ENCODE peak calls at places on chromosomes 4 and X, in five cellular contexts. One of them, this sample, is unnamed. For H3K4me1, the result is how much of the 10 kb centered on the place peaks cover.

GRCh38 chr4:81786063-81786763 is 314.5 kb upstream of the RASGEF1B start:
- DNase-seq in colonic mucosa: peak
- DNase-seq in endothelial cell of umbilical vein: peak
- DNase-seq in aorta: no peak
- DNase-seq in heart right ventricle: peak
- DNase-seq in this sample: no peak

GRCh38 chrX:154010330-154011087 is 9.2 kb downstream of the IRAK1 start:
- DNase-seq in heart right ventricle: no peak
- DNase-seq in aorta: peak
- DNase-seq in endothelial cell of umbilical vein: no peak
- DNase-seq in colonic mucosa: no peak
- DNase-seq in this sample: no peak

GRCh38 chrX:148960060-148960459 is 459.6 kb downstream of the AFF2 start:
- DNase-seq in heart right ventricle: no peak
- DNase-seq in endothelial cell of umbilical vein: peak
- DNase-seq in colonic mucosa: no peak
- DNase-seq in aorta: no peak
- DNase-seq in this sample: no peak

GRCh38 chr4:151573945-151574344 is 165.0 kb downstream of the FHIP1A start:
- DNase-seq in heart right ventricle: no peak
- DNase-seq in endothelial cell of umbilical vein: no peak
- DNase-seq in colonic mucosa: peak
- DNase-seq in aorta: no peak
- DNase-seq in this sample: no peak

GRCh38 chr4:75048208-75048879 is 115.4 kb downstream of the PARM1 start:
- DNase-seq in endothelial cell of umbilical vein: no peak
- DNase-seq in heart right ventricle: no peak
- DNase-seq in aorta: no peak
- DNase-seq in colonic mucosa: no peak
- DNase-seq in this sample: no peak

GRCh38 chr4:164579270-164579942 is 174.5 kb upstream of the SMIM31 start:
- DNase-seq in heart right ventricle: no peak
- DNase-seq in colonic mucosa: no peak
- DNase-seq in aorta: no peak
- DNase-seq in endothelial cell of umbilical vein: no peak
- DNase-seq in this sample: no peak

GRCh38 chrX:39559229-39559628 is 538.5 kb downstream of the BCOR start:
- DNase-seq in aorta: no peak
- DNase-seq in colonic mucosa: no peak
- DNase-seq in heart right ventricle: no peak
- DNase-seq in endothelial cell of umbilical vein: no peak
- DNase-seq in this sample: no peak

GRCh38 chrX:26352891-26353430 is 137.0 kb downstream of the MAGEB5 start:
- DNase-seq in aorta: no peak
- DNase-seq in heart right ventricle: no peak
- DNase-seq in colonic mucosa: no peak
- DNase-seq in endothelial cell of umbilical vein: no peak
- DNase-seq in this sample: no peak

GRCh38 chr4:70533211-70533610 is 14.8 kb downstream of the AMTN start:
- DNase-seq in aorta: no peak
- DNase-seq in endothelial cell of umbilical vein: no peak
- DNase-seq in heart right ventricle: no peak
- DNase-seq in colonic mucosa: no peak
- DNase-seq in this sample: no peak

GRCh38 chr4:8210631-8211030 is 11.5 kb downstream of the SH3TC1 start:
- DNase-seq in endothelial cell of umbilical vein: no peak
- DNase-seq in colonic mucosa: no peak
- DNase-seq in aorta: no peak
- DNase-seq in heart right ventricle: no peak
- DNase-seq in this sample: no peak

GRCh38 chr4:153497091-153497531 is 31.0 kb downstream of the TMEM131L start:
- DNase-seq in endothelial cell of umbilical vein: peak
- DNase-seq in colonic mucosa: no peak
- DNase-seq in heart right ventricle: no peak
- DNase-seq in aorta: no peak
- DNase-seq in this sample: no peak

DNA sequence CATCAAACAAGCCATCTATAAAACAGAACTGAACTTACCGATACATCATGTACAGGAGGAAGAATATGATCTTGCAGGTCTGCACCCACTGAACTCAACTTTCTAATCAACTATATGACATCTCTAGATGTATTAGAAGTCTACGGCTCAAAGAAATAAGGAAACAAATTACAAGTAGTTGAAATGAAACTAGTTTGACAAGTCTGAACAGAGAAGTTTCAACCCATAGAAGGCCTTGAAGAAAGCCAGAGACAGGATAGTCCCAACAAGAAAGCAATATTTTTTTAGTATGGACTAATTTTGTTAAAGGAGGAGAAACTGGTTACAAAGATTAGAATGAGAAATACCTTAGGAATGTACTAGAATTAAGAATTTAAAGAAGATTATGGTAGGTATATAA is at the start of gene TMPRSS11A:
- DNase-seq in aorta: no peak
- DNase-seq in heart right ventricle: no peak
- DNase-seq in colonic mucosa: no peak
- DNase-seq in endothelial cell of umbilical vein: no peak
- DNase-seq in this sample: no peak
- H3K4me1 ChIP-seq in aorta: under half
- H3K4me1 ChIP-seq in heart right ventricle: under half
- H3K4me1 ChIP-seq in colonic mucosa: under half
- H3K4me1 ChIP-seq in endothelial cell of umbilical vein: under half
- H3K4me1 ChIP-seq in this sample: under half

DNA sequence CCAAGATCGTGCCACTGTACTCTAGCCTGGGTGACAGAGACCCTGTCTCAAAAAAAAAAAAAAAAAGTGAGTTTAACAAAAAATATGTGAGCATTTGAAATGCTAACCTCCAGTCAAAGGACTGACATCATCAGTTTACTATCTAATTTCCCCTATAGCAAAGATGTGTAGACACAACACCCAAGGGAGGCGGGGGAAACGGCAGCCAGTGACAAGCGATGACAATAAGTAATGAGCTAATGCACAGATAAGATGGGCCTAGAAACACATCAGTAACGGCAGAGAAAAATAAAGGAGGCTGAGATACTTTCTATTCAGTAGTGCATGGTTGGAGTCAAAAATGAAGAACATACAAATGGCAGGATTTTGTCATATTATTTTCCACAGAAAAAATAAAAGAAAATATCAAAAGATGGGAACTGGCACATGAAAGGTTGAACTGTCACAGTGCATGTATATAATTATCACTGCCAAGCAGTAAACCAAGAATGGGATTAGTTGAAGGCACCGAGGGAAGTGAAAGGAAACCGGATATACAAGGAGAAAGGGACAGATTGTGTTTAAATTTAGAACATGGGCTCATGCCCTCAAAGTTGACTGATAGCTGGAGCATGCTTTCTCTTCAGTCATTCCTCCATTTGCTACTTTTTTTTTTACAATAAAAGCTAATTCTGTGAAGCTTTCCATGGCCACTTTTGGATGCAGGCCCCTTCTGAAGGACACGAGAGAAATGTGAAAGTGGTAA is 41.8 kb downstream of the IGFBP7 start:
- DNase-seq in aorta: no peak
- DNase-seq in heart right ventricle: no peak
- DNase-seq in endothelial cell of umbilical vein: no peak
- DNase-seq in colonic mucosa: no peak
- DNase-seq in this sample: no peak
- H3K4me1 ChIP-seq in aorta: under half
- H3K4me1 ChIP-seq in heart right ventricle: half or more
- H3K4me1 ChIP-seq in endothelial cell of umbilical vein: under half
- H3K4me1 ChIP-seq in colonic mucosa: under half
- H3K4me1 ChIP-seq in this sample: under half

GRCh38 chrX:129771266-129771995 is 8.3 kb upstream of the SASH3 start:
- DNase-seq in aorta: no peak
- DNase-seq in endothelial cell of umbilical vein: no peak
- DNase-seq in colonic mucosa: no peak
- DNase-seq in heart right ventricle: no peak
- DNase-seq in this sample: no peak
- H3K4me1 ChIP-seq in aorta: under half
- H3K4me1 ChIP-seq in endothelial cell of umbilical vein: under half
- H3K4me1 ChIP-seq in colonic mucosa: under half
- H3K4me1 ChIP-seq in heart right ventricle: under half
- H3K4me1 ChIP-seq in this sample: under half

GRCh38 chr4:6917445-6918241 is 8.0 kb downstream of the TBC1D14 start:
- DNase-seq in endothelial cell of umbilical vein: peak
- DNase-seq in heart right ventricle: peak
- DNase-seq in colonic mucosa: peak
- DNase-seq in aorta: peak
- DNase-seq in this sample: peak

GRCh38 chr4:6916587-6917444 is 7.2 kb downstream of the TBC1D14 start:
- DNase-seq in heart right ventricle: no peak
- DNase-seq in aorta: peak
- DNase-seq in endothelial cell of umbilical vein: peak
- DNase-seq in colonic mucosa: peak
- DNase-seq in this sample: peak

GRCh38 chr4:6914448-6914847 is 4.8 kb downstream of the TBC1D14 start:
- DNase-seq in aorta: no peak
- DNase-seq in colonic mucosa: no peak
- DNase-seq in heart right ventricle: no peak
- DNase-seq in endothelial cell of umbilical vein: no peak
- DNase-seq in this sample: no peak

GRCh38 chr4:6915041-6916005 is 5.7 kb downstream of the TBC1D14 start:
- DNase-seq in endothelial cell of umbilical vein: no peak
- DNase-seq in heart right ventricle: no peak
- DNase-seq in aorta: no peak
- DNase-seq in colonic mucosa: no peak
- DNase-seq in this sample: no peak

DNA sequence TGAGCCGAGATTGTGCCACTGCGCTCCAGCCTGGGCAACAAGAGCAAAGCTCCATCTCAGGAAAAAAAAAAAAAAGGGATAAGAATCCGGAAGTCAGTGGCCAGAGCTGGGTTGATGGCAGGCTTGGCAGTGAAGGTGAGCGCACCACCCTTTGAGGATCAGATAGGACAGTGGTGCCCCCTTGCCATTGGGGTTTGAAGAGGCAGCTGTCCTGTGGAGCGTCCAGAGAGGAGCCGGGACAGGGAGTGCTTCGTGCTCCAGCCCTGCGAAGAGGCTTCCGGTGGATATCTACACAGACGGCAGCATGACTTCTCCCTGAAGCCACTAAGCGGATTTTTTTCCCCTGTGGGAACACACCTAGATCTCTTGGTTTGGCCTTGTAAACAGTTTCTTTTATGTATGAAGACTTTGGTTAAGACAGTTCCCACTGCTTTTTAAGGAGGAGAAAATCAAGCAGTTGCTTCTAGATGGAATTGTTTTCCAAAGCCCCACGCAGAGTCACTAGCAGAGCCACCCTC is 6.5 kb downstream of the TBC1D14 start:
- DNase-seq in colonic mucosa: no peak
- DNase-seq in aorta: no peak
- DNase-seq in heart right ventricle: no peak
- DNase-seq in endothelial cell of umbilical vein: no peak
- DNase-seq in this sample: no peak
- H3K4me1 ChIP-seq in colonic mucosa: under half
- H3K4me1 ChIP-seq in aorta: under half
- H3K4me1 ChIP-seq in heart right ventricle: under half
- H3K4me1 ChIP-seq in endothelial cell of umbilical vein: under half
- H3K4me1 ChIP-seq in this sample: under half

DNA sequence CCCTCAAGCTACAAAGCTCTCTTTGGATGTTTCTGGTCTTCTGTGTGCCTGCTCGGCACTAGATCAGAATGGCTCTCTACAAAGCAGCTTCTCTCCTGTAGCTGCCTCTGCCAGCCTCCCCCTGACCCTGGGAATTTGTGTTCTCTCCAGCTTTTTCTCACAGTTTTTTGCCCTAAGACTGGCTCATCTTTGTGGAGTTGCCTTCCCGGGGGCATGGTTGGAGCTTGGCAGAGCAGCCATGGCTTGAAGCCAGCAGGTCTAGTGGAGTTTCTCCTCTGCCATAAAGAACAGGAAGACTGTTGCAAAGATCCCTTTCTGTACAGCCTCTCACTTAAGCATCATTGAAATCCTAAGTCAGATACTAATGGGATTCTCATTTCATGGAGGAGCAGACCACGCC is 163.3 kb upstream of the MAMLD1 start:
- DNase-seq in heart right ventricle: no peak
- DNase-seq in aorta: no peak
- DNase-seq in endothelial cell of umbilical vein: no peak
- DNase-seq in colonic mucosa: no peak
- DNase-seq in this sample: no peak
- H3K4me1 ChIP-seq in heart right ventricle: under half
- H3K4me1 ChIP-seq in aorta: under half
- H3K4me1 ChIP-seq in endothelial cell of umbilical vein: under half
- H3K4me1 ChIP-seq in colonic mucosa: under half
- H3K4me1 ChIP-seq in this sample: under half

GRCh38 chrX:30787012-30787411 is 102.0 kb downstream of the TAB3 start:
- DNase-seq in endothelial cell of umbilical vein: no peak
- DNase-seq in heart right ventricle: no peak
- DNase-seq in aorta: no peak
- DNase-seq in colonic mucosa: no peak
- DNase-seq in this sample: no peak
- H3K4me1 ChIP-seq in endothelial cell of umbilical vein: under half
- H3K4me1 ChIP-seq in heart right ventricle: under half
- H3K4me1 ChIP-seq in aorta: under half
- H3K4me1 ChIP-seq in colonic mucosa: under half
- H3K4me1 ChIP-seq in this sample: under half

This sample was measured in prostate gland.